ENCODE peak calls at places on chromosomes 13 and 19, in ten cellular contexts. W, O, V, J, C, D, X, U, P and R are unnamed samples.

GRCh38 chr19:5882421-5882968 is 12.2 kb upstream of the FUT5 start:
- DNase-seq in W (no peak), O (peak), V (no peak), J (no peak), C (no peak), D (no peak), X (peak), U (no peak), P (no peak), R (no peak)

GRCh38 chr13:35731471-35731870 is 255.0 kb upstream of the MAB21L1 start:
- DNase-seq in W (no peak), O (no peak), V (no peak), J (no peak), C (no peak), D (no peak), X (no peak), U (no peak), P (no peak), R (no peak)

GRCh38 chr19:35041548-35042055 is at the start of gene HPN:
- DNase-seq in W (no peak), O (no peak), V (peak), J (no peak), C (no peak), D (peak), X (no peak), U (no peak), P (no peak), R (no peak)

GRCh38 chr19:40776966-40777794 is 867 bp upstream of the RAB4B start:
- DNase-seq in W (peak), O (peak), V (peak), J (peak), C (peak), D (peak), X (peak), U (peak), P (peak), R (peak)

GRCh38 chr13:34161829-34162544 is 344.0 kb downstream of the RFC3 start:
- DNase-seq in W (no peak), O (peak), V (peak), J (no peak), C (peak), D (peak), X (peak), U (no peak), P (peak), R (peak)

GRCh38 chr19:3471954-3472655 is 8.2 kb downstream of the SMIM24 start:
- DNase-seq in W (no peak), O (peak), V (no peak), J (peak), C (no peak), D (peak), X (no peak), U (peak), P (no peak), R (no peak)

GRCh38 chr19:40263440-40264313 is 21.5 kb downstream of the AKT2 start:
- DNase-seq in W (no peak), O (no peak), V (no peak), J (no peak), C (no peak), D (no peak), X (no peak), U (no peak), P (no peak), R (no peak)

GRCh38 chr19:38392707-38393308 is 4.3 kb downstream of the SPRED3 start:
- DNase-seq in W (no peak), O (no peak), V (peak), J (no peak), C (peak), D (no peak), X (peak), U (no peak), P (peak), R (peak)

GRCh38 chr19:47369923-47370625 is 21.0 kb downstream of the DHX34 start:
- DNase-seq in W (no peak), O (peak), V (peak), J (no peak), C (peak), D (no peak), X (peak), U (no peak), P (no peak), R (peak)

GRCh38 chr13:68816715-68817114 is 1290.9 kb upstream of the ATXN8OS start:
- DNase-seq in W (no peak), O (no peak), V (no peak), J (no peak), C (no peak), D (no peak), X (no peak), U (no peak), P (no peak), R (no peak)

GRCh38 chr13:46401432-46401831 is 14.4 kb upstream of the RUBCNL start:
- DNase-seq in W (no peak), O (no peak), V (no peak), J (no peak), C (no peak), D (no peak), X (no peak), U (no peak), P (no peak), R (no peak)

GRCh38 chr13:103521532-103521931 is 455.3 kb upstream of the SLC10A2 start:
- DNase-seq in W (no peak), O (no peak), V (no peak), J (no peak), C (no peak), D (no peak), X (no peak), U (no peak), P (no peak), R (no peak)

GRCh38 chr13:24112791-24113190 is 47.7 kb upstream of the SPATA13 start:
- DNase-seq in W (no peak), O (no peak), V (no peak), J (no peak), C (peak), D (no peak), X (peak), U (no peak), P (no peak), R (peak)

GRCh38 chr19:37999309-38000213 is 92.6 kb downstream of the SIPA1L3 start:
- DNase-seq in W (no peak), O (peak), V (no peak), J (no peak), C (peak), D (no peak), X (peak), U (peak), P (peak), R (peak)

GRCh38 chr19:8304841-8305621 is 3.1 kb downstream of the CD320 start:
- DNase-seq in W (no peak), O (no peak), V (peak), J (peak), C (no peak), D (peak), X (no peak), U (peak), P (no peak), R (no peak)

GRCh38 chr19:49637865-49638350 is 2.0 kb downstream of the RRAS start:
- DNase-seq in W (peak), O (peak), V (peak), J (peak), C (peak), D (peak), X (peak), U (peak), P (peak), R (peak)

GRCh38 chr13:43446126-43446525 is 340.6 kb downstream of the ENOX1 start:
- DNase-seq in W (no peak), O (no peak), V (no peak), J (no peak), C (peak), D (no peak), X (no peak), U (no peak), P (no peak), R (peak)

GRCh38 chr19:33713194-33713593 is 83.5 kb upstream of the KCTD15 start:
- DNase-seq in W (no peak), O (no peak), V (no peak), J (no peak), C (no peak), D (no peak), X (no peak), U (no peak), P (no peak), R (no peak)

GRCh38 chr19:36488816-36489138 is 584 bp downstream of the ZNF566 start:
- DNase-seq in W (no peak), O (peak), V (peak), J (no peak), C (no peak), D (peak), X (no peak), U (no peak), P (peak), R (peak)

GRCh38 chr19:43667524-43668405 is 2.2 kb downstream of the PLAUR start:
- DNase-seq in W (no peak), O (no peak), V (no peak), J (peak), C (no peak), D (peak), X (no peak), U (peak), P (no peak), R (no peak)

GRCh38 chr13:85724554-85725432 is 74.4 kb downstream of the SLITRK6 start:
- DNase-seq in W (no peak), O (peak), V (no peak), J (no peak), C (no peak), D (no peak), X (no peak), U (no peak), P (no peak), R (no peak)

GRCh38 chr13:113946409-113947181 is 27.3 kb downstream of the C13orf46 start:
- DNase-seq in W (peak), O (no peak), V (no peak), J (peak), C (no peak), D (no peak), X (no peak), U (peak), P (no peak), R (no peak)

GRCh38 chr13:114174529-114174941 is 4.5 kb upstream of the CFAP97D2 start:
- DNase-seq in W (no peak), O (peak), V (no peak), J (no peak), C (peak), D (no peak), X (peak), U (no peak), P (no peak), R (no peak)

GRCh38 chr19:38809592-38810252 is 3.0 kb downstream of the LGALS4 start:
- DNase-seq in W (no peak), O (no peak), V (no peak), J (no peak), C (no peak), D (no peak), X (no peak), U (no peak), P (no peak), R (no peak)

GRCh38 chr13:80334582-80335260 is 6.2 kb downstream of the SPRY2 start:
- DNase-seq in W (no peak), O (peak), V (no peak), J (no peak), C (peak), D (no peak), X (peak), U (no peak), P (no peak), R (peak)

GRCh38 chr13:73216381-73216831 is 157.6 kb downstream of the KLF5 start:
- DNase-seq in W (no peak), O (peak), V (no peak), J (no peak), C (no peak), D (no peak), X (no peak), U (no peak), P (no peak), R (no peak)

GRCh38 chr19:34220472-34221063 is 33.8 kb upstream of the GARRE1 start:
- DNase-seq in W (peak), O (peak), V (peak), J (peak), C (peak), D (peak), X (peak), U (peak), P (peak), R (peak)

GRCh38 chr19:17405250-17406038 is at the start of gene BST2:
- DNase-seq in W (peak), O (no peak), V (peak), J (peak), C (peak), D (peak), X (peak), U (peak), P (no peak), R (peak)

GRCh38 chr19:54574051-54574450 is 461 bp downstream of the LILRA2 start:
- DNase-seq in W (no peak), O (no peak), V (no peak), J (no peak), C (no peak), D (no peak), X (no peak), U (no peak), P (no peak), R (no peak)

GRCh38 chr19:45641274-45642105 is 2.3 kb upstream of the EML2 start:
- DNase-seq in W (no peak), O (peak), V (peak), J (peak), C (peak), D (peak), X (peak), U (peak), P (peak), R (peak)

GRCh38 chr19:10335149-10336053 is 2.1 kb upstream of the RAVER1 start:
- DNase-seq in W (no peak), O (no peak), V (no peak), J (no peak), C (no peak), D (no peak), X (no peak), U (peak), P (no peak), R (no peak)

GRCh38 chr19:48737360-48737998 is 2.9 kb downstream of the RASIP1 start:
- DNase-seq in W (no peak), O (no peak), V (no peak), J (peak), C (no peak), D (peak), X (no peak), U (peak), P (peak), R (no peak)

GRCh38 chr19:5711025-5711424 is 8.9 kb downstream of the LONP1 start:
- DNase-seq in W (no peak), O (no peak), V (no peak), J (no peak), C (no peak), D (no peak), X (no peak), U (no peak), P (no peak), R (no peak)

DNA sequence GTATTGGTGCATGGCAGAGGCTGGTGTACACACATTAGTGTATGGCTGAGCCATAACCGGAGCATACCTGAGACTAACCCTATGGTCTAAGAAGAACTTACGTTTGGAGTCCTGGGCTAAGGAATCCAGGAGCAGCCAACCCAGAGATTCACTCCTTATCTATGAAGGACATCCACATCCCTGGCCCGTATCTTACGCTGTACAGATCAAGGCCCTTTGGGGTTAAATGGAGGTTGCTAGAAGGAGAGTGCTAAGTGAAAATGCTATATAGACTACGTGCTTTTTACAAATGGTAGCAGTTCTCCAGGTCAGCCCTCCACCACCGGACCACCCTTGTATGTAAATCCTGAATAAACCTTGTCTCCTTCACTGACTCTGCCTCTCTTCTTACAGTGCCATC is 1.9 kb upstream of the SUGT1 start:
- DNase-seq in W (no peak), O (no peak), V (no peak), J (no peak), C (no peak), D (peak), X (no peak), U (no peak), P (no peak), R (no peak)
- H3K4me3 ChIP-seq in W (peak), O (peak), V (peak), J (no peak), C (peak), D (peak), X (peak), U (peak), P (peak), R (peak)

GRCh38 chr19:16319466-16319865 is 5.2 kb upstream of the KLF2 start:
- DNase-seq in W (no peak), O (peak), V (no peak), J (no peak), C (peak), D (no peak), X (peak), U (no peak), P (no peak), R (peak)

GRCh38 chr19:16315825-16316505 is 8.7 kb upstream of the KLF2 start:
- DNase-seq in W (no peak), O (peak), V (peak), J (peak), C (peak), D (no peak), X (peak), U (peak), P (no peak), R (peak)

GRCh38 chr19:16320987-16321386 is 3.6 kb upstream of the KLF2 start:
- DNase-seq in W (no peak), O (no peak), V (no peak), J (no peak), C (no peak), D (no peak), X (no peak), U (no peak), P (no peak), R (no peak)

DNA sequence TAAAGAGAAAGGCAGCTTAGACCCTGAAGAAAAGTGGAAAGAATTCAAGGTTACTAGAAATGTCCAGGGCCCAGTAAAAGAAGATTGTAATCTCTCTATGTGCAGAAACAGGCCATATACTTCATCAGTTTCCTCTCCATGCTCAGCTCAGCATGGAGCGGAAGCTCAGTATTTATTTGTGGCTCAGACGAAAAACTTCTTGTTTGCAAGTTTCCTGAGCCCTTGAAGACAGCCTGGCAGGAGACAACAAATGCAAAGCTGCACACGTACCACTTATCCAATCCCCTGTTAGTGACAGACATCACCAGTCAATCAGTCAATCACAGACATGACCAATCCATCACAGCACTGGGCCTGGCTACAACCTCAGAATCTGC is 8.1 kb upstream of the KLF2 start:
- DNase-seq in W (no peak), O (no peak), V (no peak), J (no peak), C (no peak), D (no peak), X (no peak), U (no peak), P (no peak), R (no peak)
- H3K4me3 ChIP-seq in W (peak), O (no peak), V (no peak), J (no peak), C (no peak), D (no peak), X (no peak), U (no peak), P (no peak), R (no peak)

DNA sequence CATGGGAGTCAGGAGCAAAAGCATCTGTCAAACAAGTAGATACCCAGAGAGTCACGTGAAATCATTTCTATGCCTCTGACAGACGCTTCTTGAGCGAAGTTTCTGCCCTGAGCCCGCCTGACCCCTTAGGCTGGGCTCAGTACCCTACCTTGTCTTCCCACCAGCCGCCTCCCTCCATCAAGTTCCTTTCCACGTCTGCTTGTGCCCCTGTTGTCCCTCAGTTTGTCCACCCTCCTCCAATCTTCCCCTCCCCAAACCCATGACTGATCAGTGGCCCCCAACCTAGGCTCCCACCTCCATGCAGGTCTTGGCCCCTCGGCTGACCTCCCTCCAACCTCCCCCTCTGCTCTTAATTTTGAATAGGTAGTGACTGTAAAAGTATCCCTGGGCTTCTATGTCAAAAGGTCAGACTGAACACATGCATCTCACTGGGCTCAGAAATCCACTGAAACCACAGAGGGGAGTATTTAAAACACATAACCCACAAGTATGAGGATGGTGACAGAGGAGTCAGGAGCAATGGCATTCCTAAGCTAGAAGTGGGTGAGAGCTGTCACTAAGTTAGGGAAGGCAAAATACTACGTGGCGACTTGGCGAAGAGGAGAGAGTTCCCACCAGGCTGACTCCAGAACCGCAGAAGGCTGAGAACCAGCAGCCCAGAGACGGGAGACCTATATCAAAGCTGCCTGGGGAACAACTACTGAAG is 1.7 kb upstream of the ZNF446 start:
- DNase-seq in W (no peak), O (peak), V (no peak), J (no peak), C (peak), D (no peak), X (peak), U (no peak), P (no peak), R (peak)
- H3K4me3 ChIP-seq in W (no peak), O (no peak), V (no peak), J (no peak), C (no peak), D (no peak), X (no peak), U (no peak), P (no peak), R (no peak)

DNA sequence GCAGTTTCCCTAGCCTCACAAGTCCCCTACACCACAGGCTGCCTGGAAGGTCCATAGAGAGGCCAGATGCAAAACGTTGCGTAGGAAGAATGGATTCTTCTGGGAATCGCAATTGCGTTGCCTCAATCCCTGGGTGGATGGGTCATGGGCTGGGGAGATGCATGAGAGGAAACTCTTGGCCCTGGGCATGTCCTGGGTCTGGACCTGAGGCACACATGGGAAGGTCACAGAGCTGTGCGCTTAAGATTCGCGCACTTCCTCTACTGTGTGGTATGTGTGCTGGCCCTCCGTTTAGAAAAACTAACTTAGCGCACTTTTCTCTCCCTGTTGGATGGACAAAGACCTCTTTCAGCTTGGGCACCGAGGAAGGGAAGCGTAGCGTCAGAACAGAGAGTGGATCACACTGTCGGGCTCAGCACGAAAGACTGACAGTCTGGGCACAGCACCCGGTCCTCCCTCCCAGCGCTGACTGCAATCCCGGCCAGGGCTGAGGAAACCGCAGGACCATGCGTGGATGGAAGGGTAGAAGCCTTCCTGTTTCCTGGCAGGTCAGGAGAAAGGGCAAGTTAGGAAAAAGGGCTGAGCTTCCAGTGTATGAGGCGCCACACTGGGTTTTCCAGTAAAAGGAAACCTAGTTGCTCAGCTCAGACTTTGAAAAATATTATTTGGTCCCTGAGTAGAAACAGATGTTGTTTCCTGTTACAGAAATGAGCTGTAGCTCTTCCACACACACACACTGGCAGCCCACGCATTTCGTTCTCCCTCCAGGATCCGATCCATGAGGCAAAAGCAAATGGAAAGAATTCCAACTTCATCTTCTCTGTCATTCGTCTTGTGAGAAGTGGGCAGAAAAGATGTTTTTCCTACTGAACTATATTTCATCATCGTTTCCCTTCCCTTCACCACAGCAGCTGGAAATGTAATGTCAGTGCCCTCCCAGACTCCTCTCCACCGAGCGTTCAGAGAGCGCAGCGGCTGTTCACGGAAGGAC is 86.0 kb downstream of the ING1 start:
- DNase-seq in W (no peak), O (peak), V (peak), J (peak), C (peak), D (no peak), X (peak), U (peak), P (no peak), R (peak)
- H3K4me3 ChIP-seq in W (peak), O (peak), V (no peak), J (peak), C (peak), D (no peak), X (peak), U (peak), P (no peak), R (peak)